ENCODE peak calls at places on chromosome 1, in ten cellular contexts. A, Z, C, E, Y, P, O, H, X and D are unnamed samples.

GRCh38 chr1:63073530-63074306 is 248.6 kb upstream of the FOXD3 start:
- DNase-seq in A (no peak), Z (peak; percentile 48), C (no peak), E (no peak), Y (peak; percentile 39), P (no peak), O (no peak), H (no peak), X (no peak), D (no peak)

GRCh38 chr1:98045211-98046030 is 124.6 kb upstream of the DPYD start:
- DNase-seq in A (peak; percentile 62), Z (peak; percentile 47), C (peak; percentile 78), E (no peak), Y (peak; percentile 54), P (no peak), O (no peak), H (no peak), X (no peak), D (peak; percentile 59)

GRCh38 chr1:41378999-41379740 is 17.9 kb downstream of the FOXO6 start:
- DNase-seq in A (no peak), Z (no peak), C (no peak), E (peak; percentile 41), Y (no peak), P (no peak), O (no peak), H (no peak), X (no peak), D (no peak)

GRCh38 chr1:175941164-175941563 is 197.8 kb upstream of the TNR start:
- DNase-seq in A (no peak), Z (no peak), C (no peak), E (no peak), Y (no peak), P (no peak), O (no peak), H (no peak), X (no peak), D (no peak)

GRCh38 chr1:246110343-246111219 is 396.5 kb downstream of the SMYD3 start:
- DNase-seq in A (peak; percentile 78), Z (no peak), C (peak; percentile 63), E (no peak), Y (peak; percentile 54), P (no peak), O (no peak), H (no peak), X (peak; percentile 77), D (no peak)

GRCh38 chr1:44464361-44464760 is 59.3 kb downstream of the RNF220 start:
- DNase-seq in A (no peak), Z (no peak), C (peak; percentile 74), E (no peak), Y (no peak), P (no peak), O (no peak), H (no peak), X (no peak), D (no peak)

GRCh38 chr1:228697209-228698016 is 37.9 kb upstream of the RHOU start:
- DNase-seq in A (peak; percentile 31), Z (no peak), C (peak; percentile 37), E (no peak), Y (no peak), P (no peak), O (peak; percentile 60), H (no peak), X (no peak), D (peak; percentile 45)

GRCh38 chr1:42891471-42891870 is 45.1 kb downstream of the ZNF691 start:
- DNase-seq in A (no peak), Z (no peak), C (no peak), E (no peak), Y (no peak), P (no peak), O (no peak), H (no peak), X (no peak), D (no peak)

DNA sequence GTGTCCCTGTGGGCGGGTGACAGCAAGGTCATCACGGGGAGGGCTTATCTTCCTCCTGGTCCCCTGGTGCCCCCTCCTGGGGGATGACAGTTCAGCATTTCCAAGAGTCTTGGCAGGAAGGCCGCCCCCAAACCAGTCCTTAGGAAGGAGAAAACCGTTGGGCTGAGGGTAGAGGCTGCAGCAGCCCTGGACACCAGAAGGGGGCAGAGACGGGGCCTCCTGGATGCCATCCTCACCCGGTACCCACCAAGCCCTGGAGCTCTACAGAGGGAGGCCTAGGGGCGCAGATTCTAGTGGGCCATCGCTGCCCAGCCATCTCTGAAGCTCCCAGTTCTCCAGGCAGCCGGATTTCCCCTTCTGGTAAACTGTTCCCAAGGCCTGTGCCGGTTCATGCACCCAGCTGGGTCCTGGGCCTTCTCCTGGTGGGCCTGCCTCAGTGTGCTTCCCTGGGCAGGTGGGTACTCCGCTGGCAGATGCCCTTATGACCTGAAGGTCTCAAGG is 14.8 kb upstream of the ZNF669 start:
- DNase-seq in A (no peak), Z (peak; percentile 89), C (peak; percentile 21), E (peak; percentile 47), Y (peak; percentile 64), P (peak; percentile 22), O (peak; percentile 79), H (no peak), X (peak; percentile 63), D (no peak)
- TF ChIP-seq CTCF in A (peak; percentile 25), Z (peak; percentile 69), C (peak; percentile 26), E (peak; percentile 30), Y (peak; percentile 33), P (peak; percentile 36), O (peak; percentile 81), H (no peak), X (peak; percentile 40), D (no peak)

GRCh38 chr1:3563125-3563524 is 48.2 kb downstream of the MEGF6 start:
- DNase-seq in A (no peak), Z (no peak), C (no peak), E (no peak), Y (no peak), P (no peak), O (no peak), H (no peak), X (no peak), D (no peak)

GRCh38 chr1:3561801-3562200 is 49.5 kb downstream of the MEGF6 start:
- DNase-seq in A (no peak), Z (no peak), C (no peak), E (no peak), Y (no peak), P (no peak), O (no peak), H (no peak), X (no peak), D (no peak)

GRCh38 chr1:3564921-3565831 is 46.1 kb downstream of the MEGF6 start:
- DNase-seq in A (peak; percentile 10), Z (peak; percentile 69), C (no peak), E (peak; percentile 43), Y (peak; percentile 75), P (no peak), O (no peak), H (no peak), X (peak; percentile 84), D (no peak)

GRCh38 chr1:3562712-3563111 is 48.6 kb downstream of the MEGF6 start:
- DNase-seq in A (no peak), Z (no peak), C (no peak), E (no peak), Y (no peak), P (no peak), O (no peak), H (no peak), X (no peak), D (no peak)

GRCh38 chr1:3563610-3564009 is 47.7 kb downstream of the MEGF6 start:
- DNase-seq in A (no peak), Z (no peak), C (no peak), E (no peak), Y (no peak), P (no peak), O (no peak), H (no peak), X (no peak), D (no peak)
- H4K20me1 ChIP-seq in A (no peaks in the 10 kb centered on the region), Z (no peaks in the 10 kb centered on the region), C (no peaks in the 10 kb centered on the region), E (no peaks in the 10 kb centered on the region), Y (peaks cover 5% of the 10 kb centered on the region), P (no peaks in the 10 kb centered on the region), O (peaks cover 7% of the 10 kb centered on the region), H (no peaks in the 10 kb centered on the region), X (peaks cover 45% of the 10 kb centered on the region), D (no peaks in the 10 kb centered on the region)

GRCh38 chr1:244163861-244164562 is 112.9 kb downstream of the ZBTB18 start:
- DNase-seq in A (peak; percentile 98), Z (peak; percentile 55), C (peak; percentile 99), E (no peak), Y (no peak), P (peak; percentile 83), O (no peak), H (peak; percentile 100), X (no peak), D (peak; percentile 88)

GRCh38 chr1:244163131-244163530 is 112.0 kb downstream of the ZBTB18 start:
- DNase-seq in A (peak; percentile 69), Z (no peak), C (peak; percentile 43), E (no peak), Y (no peak), P (no peak), O (no peak), H (peak; percentile 60), X (no peak), D (no peak)

GRCh38 chr1:244165021-244165420 is 113.9 kb downstream of the ZBTB18 start:
- DNase-seq in A (no peak), Z (no peak), C (no peak), E (no peak), Y (no peak), P (no peak), O (no peak), H (no peak), X (no peak), D (no peak)

GRCh38 chr1:244165701-244166100 is 114.6 kb downstream of the ZBTB18 start:
- DNase-seq in A (peak; percentile 37), Z (no peak), C (no peak), E (no peak), Y (no peak), P (no peak), O (no peak), H (no peak), X (no peak), D (peak; percentile 16)

GRCh38 chr1:244164563-244164890 is 113.4 kb downstream of the ZBTB18 start:
- DNase-seq in A (no peak), Z (no peak), C (no peak), E (no peak), Y (no peak), P (no peak), O (no peak), H (no peak), X (no peak), D (no peak)
- H2AFZ ChIP-seq in A (peak overlapping the region; percentile 79), Z (no peak overlapping the region), C (no peak overlapping the region), E (no peak overlapping the region), Y (no peak overlapping the region), P (no peak overlapping the region), O (no peak overlapping the region), H (no peak overlapping the region), X (no peak overlapping the region), D (peak overlapping the region; percentile 81)

DNA sequence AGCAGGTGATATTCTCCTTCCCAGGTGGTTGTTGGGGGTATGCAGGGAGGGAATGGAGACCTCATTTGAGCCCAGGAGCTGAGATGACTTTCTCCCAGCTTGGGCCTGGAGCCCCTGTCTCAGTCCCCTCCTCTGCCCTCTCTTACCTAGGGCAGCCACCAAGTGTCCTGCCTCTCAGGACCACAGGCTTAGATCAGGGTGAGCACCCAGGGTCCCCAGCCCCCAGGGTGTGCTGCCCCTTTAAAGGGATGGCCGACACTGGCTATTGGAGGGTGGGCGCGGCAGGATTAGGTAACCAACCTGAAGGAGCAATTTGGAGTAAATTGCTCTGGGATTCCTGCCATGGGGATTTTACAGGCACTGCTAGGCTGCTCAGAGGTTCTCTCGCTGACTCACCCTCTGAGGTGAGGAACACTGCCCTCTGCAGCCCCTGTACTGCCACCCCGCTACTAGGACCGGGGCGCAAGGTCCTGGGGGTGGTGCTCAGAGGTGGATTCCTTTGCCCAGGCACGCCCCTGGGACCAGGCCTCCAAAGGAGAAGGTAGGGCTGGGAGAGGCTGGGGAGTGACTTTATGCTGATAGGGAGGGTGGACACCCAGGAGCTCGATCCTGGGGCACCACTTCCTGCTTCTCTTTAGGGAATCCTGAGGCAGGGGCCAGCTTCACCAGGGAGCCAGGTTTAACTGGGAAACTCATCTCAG is 1.5 kb downstream of the RPS6KA1 start:
- DNase-seq in A (peak; percentile 48), Z (peak; percentile 94), C (peak; percentile 72), E (peak; percentile 49), Y (peak; percentile 81), P (peak; percentile 65), O (peak; percentile 87), H (peak; percentile 93), X (peak; percentile 80), D (peak; percentile 97)
- TF ChIP-seq CTCF in A (peak; percentile 19), Z (peak; percentile 68), C (peak; percentile 6), E (peak; percentile 74), Y (peak; percentile 51), P (peak; percentile 56), O (peak; percentile 89), H (peak; percentile 48), X (peak; percentile 69), D (peak; percentile 57)